ENCODE peak calls at places on chromosome 22, in eight cellular contexts. B is esophagus muscularis mucosa, D is right lobe of liver, S is prostate gland, K is transverse colon, Q is A549, R is body of pancreas, A is HCT116. E is an unnamed sample.

GRCh38 chr22:33051960-33052839 is 6.0 kb downstream of the SYN3 start:
- DNase-seq in B (no peak), D (no peak), S (no peak), K (no peak), Q (no peak), R (no peak), A (no peak), E (no peak)

GRCh38 chr22:43901976-43902643 is 10.3 kb upstream of the PNPLA5 start:
- DNase-seq in B (no peak), D (no peak), S (no peak), K (no peak), Q (peak; percentile 56), R (no peak), A (no peak), E (no peak)

GRCh38 chr22:49305215-49305965 is 522.3 kb downstream of the BRD1 start:
- DNase-seq in B (peak; percentile 92), D (peak; percentile 78), S (peak; percentile 29), K (peak; percentile 53), Q (peak; percentile 49), R (peak; percentile 76), A (peak; percentile 18), E (no peak)

GRCh38 chr22:48101704-48102103 is 1339.3 kb downstream of the TBC1D22A start:
- DNase-seq in B (no peak), D (no peak), S (no peak), K (no peak), Q (no peak), R (no peak), A (no peak), E (no peak)

GRCh38 chr22:43884600-43885318 is 7.1 kb downstream of the PNPLA5 start:
- DNase-seq in B (no peak), D (peak; percentile 79), S (no peak), K (peak; percentile 49), Q (peak; percentile 48), R (peak; percentile 67), A (no peak), E (peak; percentile 18)

GRCh38 chr22:35465109-35465701 is 65.3 kb downstream of the MCM5 start:
- DNase-seq in B (no peak), D (no peak), S (no peak), K (peak; percentile 34), Q (no peak), R (peak; percentile 24), A (no peak), E (peak; percentile 78)

GRCh38 chr22:38461414-38462081 is 6.3 kb upstream of the KDELR3 start:
- DNase-seq in B (no peak), D (peak; percentile 57), S (peak; percentile 78), K (peak; percentile 79), Q (peak; percentile 81), R (peak; percentile 89), A (peak; percentile 82), E (peak; percentile 42)

GRCh38 chr22:21632237-21632895 is at the start of gene CCDC116:
- DNase-seq in B (no peak), D (no peak), S (no peak), K (peak; percentile 44), Q (peak; percentile 31), R (no peak), A (no peak), E (no peak)

GRCh38 chr22:40703174-40703573 is 23.9 kb downstream of the MCHR1 start:
- DNase-seq in B (no peak), D (no peak), S (no peak), K (no peak), Q (no peak), R (no peak), A (no peak), E (no peak)

GRCh38 chr22:38957046-38957770 is at the start of gene APOBEC3A:
- DNase-seq in B (no peak), D (no peak), S (no peak), K (peak; percentile 82), Q (peak; percentile 39), R (peak; percentile 12), A (no peak), E (no peak)

GRCh38 chr22:36386351-36386899 is 1.3 kb downstream of the MYH9 start:
- DNase-seq in B (no peak), D (peak; percentile 55), S (peak; percentile 44), K (peak; percentile 69), Q (peak; percentile 43), R (no peak), A (no peak), E (peak; percentile 50)

GRCh38 chr22:36086170-36086490 is 57.5 kb upstream of the RBFOX2 start:
- DNase-seq in B (no peak), D (no peak), S (no peak), K (no peak), Q (peak; percentile 48), R (no peak), A (no peak), E (no peak)

GRCh38 chr22:37166675-37167066 is 17.0 kb upstream of the IL2RB start:
- DNase-seq in B (peak; percentile 96), D (peak; percentile 86), S (peak; percentile 80), K (peak; percentile 91), Q (peak; percentile 84), R (peak; percentile 86), A (no peak), E (peak; percentile 85)

GRCh38 chr22:50250555-50251471 is at the start of gene HDAC10:
- DNase-seq in B (no peak), D (peak; percentile 90), S (peak; percentile 60), K (peak; percentile 91), Q (peak; percentile 43), R (peak; percentile 86), A (no peak), E (peak; percentile 43)

GRCh38 chr22:37546436-37547248 is 13.6 kb upstream of the CDC42EP1 start:
- DNase-seq in B (no peak), D (peak; percentile 68), S (peak; percentile 26), K (peak; percentile 32), Q (no peak), R (peak; percentile 90), A (no peak), E (peak; percentile 48)

GRCh38 chr22:33909075-33909458 is 11.2 kb downstream of the LARGE1 start:
- DNase-seq in B (no peak), D (no peak), S (no peak), K (peak; percentile 19), Q (peak; percentile 12), R (no peak), A (no peak), E (peak; percentile 74)

GRCh38 chr22:25698986-25699385 is 43.0 kb upstream of the MYO18B start:
- DNase-seq in B (no peak), D (no peak), S (no peak), K (no peak), Q (no peak), R (no peak), A (no peak), E (no peak)

GRCh38 chr22:37508431-37508963 is 10.7 kb downstream of the CARD10 start:
- DNase-seq in B (no peak), D (no peak), S (no peak), K (no peak), Q (no peak), R (no peak), A (no peak), E (no peak)

GRCh38 chr22:41401781-41402648 is 20.3 kb downstream of the TEF start:
- DNase-seq in B (no peak), D (peak; percentile 85), S (peak; percentile 69), K (peak; percentile 87), Q (peak; percentile 43), R (peak; percentile 95), A (no peak), E (peak; percentile 78)

GRCh38 chr22:48070083-48070482 is 1307.6 kb downstream of the TBC1D22A start:
- DNase-seq in B (no peak), D (no peak), S (no peak), K (no peak), Q (no peak), R (no peak), A (no peak), E (no peak)

GRCh38 chr22:23302171-23303002 is 122.1 kb downstream of the BCR start:
- DNase-seq in B (no peak), D (peak; percentile 7), S (no peak), K (no peak), Q (no peak), R (no peak), A (no peak), E (no peak)

GRCh38 chr22:23305321-23305910 is 125.1 kb downstream of the BCR start:
- DNase-seq in B (no peak), D (no peak), S (no peak), K (no peak), Q (no peak), R (no peak), A (no peak), E (no peak)

GRCh38 chr22:23306438-23306921 is 126.2 kb downstream of the BCR start:
- DNase-seq in B (peak; percentile 39), D (no peak), S (no peak), K (no peak), Q (no peak), R (no peak), A (no peak), E (no peak)

GRCh38 chr22:23306926-23307325 is 126.6 kb downstream of the BCR start:
- DNase-seq in B (no peak), D (no peak), S (no peak), K (no peak), Q (no peak), R (no peak), A (no peak), E (no peak)

GRCh38 chr22:23305922-23306374 is 125.6 kb downstream of the BCR start:
- DNase-seq in B (no peak), D (no peak), S (peak; percentile 33), K (peak; percentile 33), Q (no peak), R (peak; percentile 57), A (no peak), E (peak; percentile 69)
- H3K4me3 ChIP-seq in B (peak overlapping the region; percentile 7), D (no peak overlapping the region), S (no peak overlapping the region), K (no peak overlapping the region), Q (no peak overlapping the region), R (no peak overlapping the region), A (no peak overlapping the region), E (peak overlapping the region; percentile 30)

GRCh38 chr22:19971276-19972124 is 29.9 kb upstream of the TXNRD2 start:
- DNase-seq in B (no peak), D (peak; percentile 68), S (no peak), K (no peak), Q (no peak), R (no peak), A (no peak), E (no peak)
- TF ChIP-seq POLR2A in B (no peak), D (peak; percentile 8), S (no peak), K (peak; percentile 6), Q (no peak), R (no peak), A (no peak), E (no peak)

GRCh38 chr22:19666663-19667593 is 47.4 kb upstream of the SEPTIN5 start:
- DNase-seq in B (peak; percentile 45), D (no peak), S (no peak), K (no peak), Q (no peak), R (no peak), A (no peak), E (no peak)
- H3K4me3 ChIP-seq in B (no peak overlapping the region), D (no peak overlapping the region), S (no peak overlapping the region), K (no peak overlapping the region), Q (no peak overlapping the region), R (no peak overlapping the region), A (no peak overlapping the region), E (no peak overlapping the region)

DNA sequence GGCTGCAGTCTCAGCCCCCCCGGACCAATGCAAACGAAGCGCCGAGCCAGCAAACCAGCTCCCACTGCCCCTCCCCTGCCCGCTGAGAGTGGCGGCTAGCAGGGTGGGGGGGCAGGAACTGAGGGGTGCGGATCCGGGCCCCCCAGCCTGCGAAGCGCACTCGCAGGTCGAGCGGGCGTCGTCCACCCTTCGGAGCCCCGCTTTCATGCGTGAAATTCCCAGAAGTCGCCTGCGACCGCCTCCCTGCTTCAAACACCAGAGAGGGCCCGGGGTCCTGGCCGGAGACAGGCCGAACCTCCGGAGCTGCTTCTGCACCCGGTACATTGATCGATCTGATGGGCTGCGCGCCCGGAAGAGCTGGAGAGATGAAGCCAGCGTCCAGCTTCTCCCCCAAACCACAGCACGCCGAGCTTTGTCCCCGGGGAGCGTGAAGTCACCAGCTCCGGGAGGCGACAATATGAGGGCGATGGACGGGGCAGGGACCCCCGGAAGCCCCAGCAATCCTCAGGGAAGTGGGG is 646 bp upstream of the PATZ1 start:
- DNase-seq in B (no peak), D (peak; percentile 74), S (peak; percentile 43), K (peak; percentile 57), Q (peak; percentile 50), R (peak; percentile 73), A (no peak), E (no peak)
- TF ChIP-seq POLR2A in B (no peak), D (peak; percentile 42), S (no peak), K (no peak), Q (peak; percentile 28), R (peak; percentile 15), A (no peak), E (no peak)

E was measured in gastrocnemius medialis.